ENCODE peak calls at places on chromosomes 1 and 21, in six cellular contexts. G is uterus, N is mesendoderm, C is GM23338, T is HAP-1, M is heart right ventricle. K is an unnamed sample.

GRCh38 chr1:248872752-248873408 is 14.0 kb upstream of the ZNF692 start:
- DNase-seq in G (peak; percentile 60), N (peak; percentile 96), C (peak; percentile 89), T (peak; percentile 72), M (peak; percentile 55), K (peak; percentile 73)

GRCh38 chr1:17881761-17882160 is 126.6 kb downstream of the ACTL8 start:
- DNase-seq in G (no peak), N (no peak), C (no peak), T (no peak), M (no peak), K (no peak)

GRCh38 chr1:236332092-236332758 is 50.5 kb upstream of the ERO1B start:
- DNase-seq in G (no peak), N (no peak), C (no peak), T (no peak), M (no peak), K (no peak)

GRCh38 chr1:168470821-168471473 is 72.8 kb downstream of the XCL2 start:
- DNase-seq in G (no peak), N (peak; percentile 69), C (no peak), T (no peak), M (no peak), K (no peak)

GRCh38 chr1:36369061-36369470 is 16.7 kb downstream of the STK40 start:
- DNase-seq in G (peak; percentile 71), N (peak; percentile 82), C (peak; percentile 95), T (peak; percentile 49), M (peak; percentile 66), K (no peak)

GRCh38 chr1:186502087-186502486 is 41.2 kb upstream of the PDC start:
- DNase-seq in G (no peak), N (no peak), C (no peak), T (no peak), M (no peak), K (no peak)

GRCh38 chr1:14304381-14304865 is 294.1 kb upstream of the KAZN start:
- DNase-seq in G (no peak), N (no peak), C (no peak), T (no peak), M (no peak), K (no peak)

GRCh38 chr1:166721145-166721544 is 118.1 kb upstream of the POGK start:
- DNase-seq in G (no peak), N (peak; percentile 52), C (peak; percentile 51), T (no peak), M (no peak), K (peak; percentile 28)

GRCh38 chr1:145947551-145947950 is 10.3 kb downstream of the LIX1L start:
- DNase-seq in G (no peak), N (peak; percentile 72), C (peak; percentile 77), T (no peak), M (no peak), K (peak; percentile 56)

GRCh38 chr1:21703318-21703963 is 34.3 kb upstream of the RAP1GAP start:
- DNase-seq in G (no peak), N (peak; percentile 43), C (peak; percentile 48), T (peak; percentile 70), M (no peak), K (no peak)

GRCh38 chr21:35738342-35738961 is 321.9 kb downstream of the SETD4 start:
- DNase-seq in G (peak; percentile 18), N (no peak), C (no peak), T (no peak), M (peak; percentile 16), K (no peak)

GRCh38 chr1:68231627-68232303 is 558 bp downstream of the WLS start:
- DNase-seq in G (peak; percentile 67), N (peak; percentile 72), C (peak; percentile 67), T (peak; percentile 64), M (peak; percentile 48), K (peak; percentile 33)

GRCh38 chr1:77986810-77987209 is 7.9 kb upstream of the FUBP1 start:
- DNase-seq in G (no peak), N (no peak), C (no peak), T (no peak), M (no peak), K (no peak)

GRCh38 chr1:20686878-20687725 is 25.9 kb upstream of the DDOST start:
- DNase-seq in G (no peak), N (no peak), C (no peak), T (no peak), M (no peak), K (no peak)

GRCh38 chr1:165289556-165289955 is 67.0 kb downstream of the LMX1A start:
- DNase-seq in G (no peak), N (no peak), C (no peak), T (no peak), M (no peak), K (no peak)
- H3K4me3 ChIP-seq in G (no peak overlapping the region), N (no peak overlapping the region), C (no peak overlapping the region), T (no peak overlapping the region), M (no peak overlapping the region), K (no peak overlapping the region)

DNA sequence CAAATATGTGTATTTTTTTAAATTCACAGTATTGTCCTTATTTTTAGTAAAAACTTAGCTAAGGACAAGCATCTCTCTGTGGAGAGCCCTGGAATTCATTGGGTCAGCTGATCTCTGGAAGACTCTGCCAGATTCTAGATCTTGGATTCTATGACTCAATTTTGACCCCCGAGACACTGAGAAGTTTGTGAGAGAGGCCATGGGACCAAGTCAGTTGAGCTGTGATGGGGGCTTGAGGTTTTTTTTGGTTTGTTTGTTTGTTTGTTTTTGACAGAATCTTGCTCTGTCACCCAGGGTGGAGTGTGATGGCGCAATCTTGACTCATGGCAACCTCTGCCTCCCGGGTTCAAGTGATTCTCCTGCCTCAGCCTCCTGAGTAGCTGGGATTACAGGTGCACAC is 13.5 kb downstream of the SHISA4 start:
- DNase-seq in G (no peak), N (no peak), C (no peak), T (no peak), M (no peak), K (no peak)
- H3K4me1 ChIP-seq in G (peaks cover 29% of the 10 kb centered on the region), N (no peaks in the 10 kb centered on the region), C (no peaks in the 10 kb centered on the region), T (no peaks in the 10 kb centered on the region), M (peaks cover 18% of the 10 kb centered on the region), K (peaks cover 13% of the 10 kb centered on the region)

GRCh38 chr21:16424331-16424749 is 694.6 kb downstream of the USP25 start:
- DNase-seq in G (no peak), N (no peak), C (no peak), T (no peak), M (no peak), K (no peak)

GRCh38 chr21:16422702-16423101 is 692.9 kb downstream of the USP25 start:
- DNase-seq in G (no peak), N (no peak), C (no peak), T (peak; percentile 93), M (no peak), K (no peak)

GRCh38 chr21:16426936-16427335 is 697.2 kb downstream of the USP25 start:
- DNase-seq in G (no peak), N (no peak), C (no peak), T (peak; percentile 38), M (no peak), K (no peak)

GRCh38 chr21:16425297-16425696 is 695.5 kb downstream of the USP25 start:
- DNase-seq in G (no peak), N (no peak), C (no peak), T (no peak), M (no peak), K (no peak)

DNA sequence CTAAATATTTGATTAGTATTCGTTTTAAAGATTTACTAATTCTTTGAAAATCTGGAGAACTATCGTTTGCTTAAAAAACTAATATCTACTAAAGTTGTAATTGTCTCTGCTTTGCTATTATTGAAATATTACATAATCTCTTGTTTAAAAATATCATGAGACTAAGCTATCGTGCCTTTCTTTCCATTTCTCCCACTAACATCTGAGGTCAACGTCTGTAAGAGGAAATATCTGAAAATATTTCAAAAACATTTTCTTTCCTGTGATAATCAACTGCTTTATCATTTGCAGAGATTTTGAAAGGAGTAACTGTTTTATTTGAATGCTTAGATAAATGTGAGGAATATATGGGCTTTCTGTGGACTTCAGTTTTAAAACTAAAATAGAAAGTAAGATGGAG is 694.1 kb downstream of the USP25 start:
- DNase-seq in G (no peak), N (no peak), C (no peak), T (no peak), M (no peak), K (no peak)
- H3K4me3 ChIP-seq in G (peak overlapping the region; percentile 25), N (no peak overlapping the region), C (no peak overlapping the region), T (no peak overlapping the region), M (peak overlapping the region; percentile 57), K (no peak overlapping the region)

DNA sequence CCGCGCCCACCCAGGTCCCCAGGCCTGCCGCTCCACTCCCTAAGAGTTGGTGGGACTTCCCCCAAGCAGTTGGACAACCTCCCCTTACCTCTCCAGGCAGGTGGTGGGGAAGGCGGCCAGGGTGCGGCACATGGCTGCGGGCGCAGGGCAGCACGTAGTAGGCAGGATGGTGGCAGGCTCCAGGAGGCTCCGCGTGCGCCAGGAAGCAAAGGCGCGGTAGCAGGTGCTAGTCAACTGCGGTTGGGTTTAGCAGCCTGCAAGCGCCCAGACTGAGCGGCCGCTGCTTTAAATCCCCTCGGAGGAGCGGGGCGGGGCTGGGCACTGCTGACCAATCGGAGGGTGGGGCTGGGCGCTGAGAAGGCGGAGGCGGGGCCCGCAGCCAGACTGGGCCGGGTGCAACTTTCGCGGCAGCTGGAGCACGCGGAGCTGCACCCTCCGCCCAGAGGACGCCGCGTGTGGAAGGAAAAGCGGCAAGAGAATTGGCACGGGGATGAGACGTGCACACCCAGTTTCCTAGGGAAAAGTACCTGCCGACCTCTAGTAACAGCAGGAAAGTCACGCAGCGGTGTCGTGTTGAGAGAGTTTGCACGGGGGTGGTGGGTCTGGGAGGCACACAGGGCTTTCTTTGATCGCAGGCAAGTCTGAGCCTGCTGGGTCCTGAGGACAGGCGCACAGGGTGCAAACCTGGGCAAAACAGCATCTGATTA is at the start of gene RGS16:
- DNase-seq in G (peak; percentile 92), N (peak; percentile 94), C (peak; percentile 97), T (peak; percentile 88), M (peak; percentile 96), K (peak; percentile 96)
- H3K4me1 ChIP-seq in G (no peaks in the 10 kb centered on the region), N (peaks cover 9% of the 10 kb centered on the region), C (peaks cover 27% of the 10 kb centered on the region), T (peaks cover 15% of the 10 kb centered on the region), M (peaks cover 70% of the 10 kb centered on the region), K (peaks cover 11% of the 10 kb centered on the region)

K was measured in NT2/D1.